ENCODE peak calls at places on chromosome 7, in four cellular contexts. Z is activated T-cell treated with anti-CD3 and anti-CD28 coated beads, Interleukin-2, amount 50 U/mL, for 1 hour; E is T-helper 2 cell treated with Interferon-gamma antibody and Interleukin-4, amounts not matched to agents 5 μg/mL and 100 μg/mL, for 36 hours; W is MCF 10A. C is an unnamed sample.

GRCh38 chr7:150412518-150413247 is 33.6 kb downstream of the ZNF775 start:
- DNase-seq in Z (no peak), E (no peak), W (no peak), C (no peak)

GRCh38 chr7:68058014-68058413 is 1061.4 kb downstream of the TYW1 start:
- DNase-seq in Z (no peak), E (no peak), W (no peak), C (no peak)

GRCh38 chr7:40848541-40849221 is 713.9 kb downstream of the SUGCT start:
- DNase-seq in Z (no peak), E (no peak), W (no peak), C (no peak)

GRCh38 chr7:122485841-122486240 is 181.3 kb upstream of the FEZF1 start:
- DNase-seq in Z (no peak), E (no peak), W (no peak), C (peak)

GRCh38 chr7:36010656-36011587 is 142.1 kb upstream of the EEPD1 start:
- DNase-seq in Z (no peak), E (no peak), W (no peak), C (no peak)

GRCh38 chr7:148735141-148735540 is 36.4 kb downstream of the CUL1 start:
- DNase-seq in Z (no peak), E (no peak), W (no peak), C (no peak)

GRCh38 chr7:50781371-50781770 is 1.3 kb downstream of the GRB10 start:
- DNase-seq in Z (peak), E (no peak), W (no peak), C (no peak)

GRCh38 chr7:94451276-94451675 is 56.6 kb downstream of the COL1A2 start:
- DNase-seq in Z (no peak), E (no peak), W (no peak), C (no peak)

GRCh38 chr7:126803060-126803665 is 449.6 kb downstream of the GRM8 start:
- DNase-seq in Z (no peak), E (peak), W (peak), C (peak)

GRCh38 chr7:5012985-5013384 is 32.7 kb upstream of the RBAK start:
- DNase-seq in Z (no peak), E (no peak), W (no peak), C (no peak)

GRCh38 chr7:98626393-98627061 is 9.4 kb downstream of the NPTX2 start:
- DNase-seq in Z (no peak), E (no peak), W (no peak), C (no peak)

GRCh38 chr7:157410831-157411556 is 74.2 kb downstream of the DNAJB6 start:
- DNase-seq in Z (no peak), E (no peak), W (no peak), C (no peak)

GRCh38 chr7:132548489-132549078 is 27.7 kb downstream of the PLXNA4 start:
- DNase-seq in Z (no peak), E (peak), W (peak), C (peak)

GRCh38 chr7:151389768-151390593 is 19.9 kb downstream of the WDR86 start:
- DNase-seq in Z (no peak), E (no peak), W (no peak), C (no peak)

GRCh38 chr7:131011976-131012375 is 278.0 kb upstream of the KLF14 start:
- DNase-seq in Z (no peak), E (no peak), W (peak), C (no peak)

GRCh38 chr7:131455546-131455945 is 100.9 kb downstream of the PODXL start:
- DNase-seq in Z (no peak), E (no peak), W (no peak), C (no peak)

GRCh38 chr7:44573464-44574285 is at the start of gene DDX56:
- DNase-seq in Z (peak), E (peak), W (peak), C (peak)

GRCh38 chr7:101094791-101095375 is 9.6 kb downstream of the TRIM56 start:
- DNase-seq in Z (no peak), E (no peak), W (peak), C (no peak)

GRCh38 chr7:156638443-156639077 is 2.0 kb upstream of the RNF32 start:
- DNase-seq in Z (no peak), E (no peak), W (no peak), C (no peak)

GRCh38 chr7:24907311-24907886 is 72.6 kb downstream of the OSBPL3 start:
- DNase-seq in Z (no peak), E (peak), W (peak), C (peak)

GRCh38 chr7:156206174-156206573 is 393.9 kb upstream of the SHH start:
- DNase-seq in Z (no peak), E (no peak), W (no peak), C (no peak)

GRCh38 chr7:77685219-77685618 is 11.0 kb upstream of the RSBN1L start:
- DNase-seq in Z (no peak), E (no peak), W (peak), C (peak)

GRCh38 chr7:139598642-139599041 is 75.2 kb downstream of the CLEC2L start:
- DNase-seq in Z (no peak), E (no peak), W (no peak), C (no peak)

GRCh38 chr7:90403174-90404113 is at the start of gene CLDN12:
- DNase-seq in Z (peak), E (peak), W (peak), C (peak)

GRCh38 chr7:15602236-15602635 is 40.4 kb upstream of the AGMO start:
- DNase-seq in Z (no peak), E (no peak), W (no peak), C (peak)

GRCh38 chr7:104499975-104500374 is 171.6 kb downstream of the LHFPL3 start:
- DNase-seq in Z (no peak), E (no peak), W (no peak), C (no peak)

GRCh38 chr7:151875862-151876111 is 1.1 kb downstream of the PRKAG2 start:
- DNase-seq in Z (no peak), E (no peak), W (peak), C (no peak)

GRCh38 chr7:154242709-154243108 is 190.5 kb downstream of the DPP6 start:
- DNase-seq in Z (no peak), E (no peak), W (no peak), C (no peak)

GRCh38 chr7:70035509-70035908 is 437.2 kb downstream of the AUTS2 start:
- DNase-seq in Z (no peak), E (no peak), W (no peak), C (no peak)

C was measured in foreskin keratinocyte.